ENCODE peak calls at places on chromosome 10, in seven cellular contexts. Q, H, Z, N, V, X and K are unnamed samples.

GRCh38 chr10:101285519-101286070 is 56.3 kb upstream of the LBX1 start:
- DNase-seq in Q (no peak), H (no peak), Z (no peak), N (no peak), V (no peak), X (no peak), K (no peak)

GRCh38 chr10:121831237-121831636 is 96.6 kb downstream of the ATE1 start:
- DNase-seq in Q (no peak), H (no peak), Z (no peak), N (no peak), V (no peak), X (no peak), K (no peak)

GRCh38 chr10:117260094-117260493 is 19.2 kb downstream of the SLC18A2 start:
- DNase-seq in Q (no peak), H (no peak), Z (no peak), N (no peak), V (no peak), X (no peak), K (no peak)

GRCh38 chr10:86970152-86970886 is 2.0 kb downstream of the ADIRF start:
- DNase-seq in Q (peak), H (peak), Z (no peak), N (no peak), V (no peak), X (no peak), K (peak)

GRCh38 chr10:66783296-66783695 is 142.5 kb upstream of the LRRTM3 start:
- DNase-seq in Q (no peak), H (no peak), Z (no peak), N (no peak), V (no peak), X (no peak), K (no peak)

GRCh38 chr10:101812606-101813005 is 5.6 kb downstream of the OGA start:
- DNase-seq in Q (no peak), H (no peak), Z (no peak), N (no peak), V (no peak), X (peak), K (no peak)

GRCh38 chr10:11180228-11180627 is 162.6 kb downstream of the CELF2 start:
- DNase-seq in Q (no peak), H (no peak), Z (no peak), N (no peak), V (no peak), X (no peak), K (no peak)

GRCh38 chr10:120022357-120022756 is 129.8 kb downstream of the SEC23IP start:
- DNase-seq in Q (no peak), H (no peak), Z (no peak), N (no peak), V (no peak), X (no peak), K (no peak)

GRCh38 chr10:69048103-69048502 is 39.8 kb upstream of the SRGN start:
- DNase-seq in Q (no peak), H (peak), Z (no peak), N (no peak), V (no peak), X (peak), K (peak)

GRCh38 chr10:94076325-94076841 is 82.7 kb downstream of the PLCE1 start:
- DNase-seq in Q (peak), H (no peak), Z (no peak), N (peak), V (no peak), X (no peak), K (no peak)

GRCh38 chr10:119396008-119396708 is 146.4 kb downstream of the RGS10 start:
- DNase-seq in Q (no peak), H (no peak), Z (no peak), N (no peak), V (no peak), X (no peak), K (no peak)

GRCh38 chr10:98030093-98030821 is at the start of gene CRTAC1:
- DNase-seq in Q (no peak), H (peak), Z (peak), N (peak), V (peak), X (peak), K (peak)

GRCh38 chr10:129369566-129369965 is 97.5 kb upstream of the MGMT start:
- DNase-seq in Q (no peak), H (no peak), Z (no peak), N (no peak), V (no peak), X (no peak), K (no peak)

GRCh38 chr10:70459061-70459770 is 17.7 kb upstream of the NODAL start:
- DNase-seq in Q (no peak), H (no peak), Z (no peak), N (no peak), V (no peak), X (no peak), K (no peak)

GRCh38 chr10:116272497-116273221 is at the start of gene GFRA1:
- DNase-seq in Q (peak), H (no peak), Z (peak), N (peak), V (no peak), X (peak), K (no peak)

GRCh38 chr10:98446121-98446655 is 547 bp downstream of the HPS1 start:
- DNase-seq in Q (peak), H (peak), Z (no peak), N (no peak), V (no peak), X (no peak), K (peak)

GRCh38 chr10:93594518-93594917 is 6.5 kb downstream of the RBP4 start:
- DNase-seq in Q (no peak), H (no peak), Z (no peak), N (no peak), V (no peak), X (no peak), K (no peak)

GRCh38 chr10:56662765-56663447 is 301.8 kb upstream of the ZWINT start:
- DNase-seq in Q (no peak), H (no peak), Z (no peak), N (no peak), V (no peak), X (no peak), K (no peak)

GRCh38 chr10:34743804-34744203 is 71.3 kb downstream of the PARD3 start:
- DNase-seq in Q (no peak), H (peak), Z (no peak), N (no peak), V (peak), X (no peak), K (no peak)

GRCh38 chr10:69224862-69225657 is 4.9 kb downstream of the HKDC1 start:
- DNase-seq in Q (no peak), H (no peak), Z (no peak), N (no peak), V (no peak), X (no peak), K (no peak)

GRCh38 chr10:124992462-124993344 is 50.8 kb downstream of the ZRANB1 start:
- DNase-seq in Q (peak), H (peak), Z (no peak), N (peak), V (no peak), X (peak), K (peak)

GRCh38 chr10:54469587-54470323 is 331.3 kb downstream of the PCDH15 start:
- DNase-seq in Q (no peak), H (no peak), Z (no peak), N (no peak), V (no peak), X (no peak), K (no peak)

GRCh38 chr10:84147347-84147746 is 8.0 kb downstream of the GHITM start:
- DNase-seq in Q (no peak), H (no peak), Z (no peak), N (no peak), V (no peak), X (no peak), K (no peak)

GRCh38 chr10:46321770-46322169 is 35.0 kb downstream of the ANTXRL start:
- DNase-seq in Q (no peak), H (no peak), Z (no peak), N (no peak), V (no peak), X (no peak), K (no peak)

GRCh38 chr10:30980951-30981616 is 50.6 kb downstream of the ZNF438 start:
- DNase-seq in Q (no peak), H (peak), Z (no peak), N (no peak), V (peak), X (no peak), K (peak)

GRCh38 chr10:21523557-21524008 is 1.9 kb downstream of the SKIDA1 start:
- DNase-seq in Q (no peak), H (peak), Z (no peak), N (no peak), V (no peak), X (peak), K (no peak)

GRCh38 chr10:82392533-82392932 is 517.5 kb downstream of the NRG3 start:
- DNase-seq in Q (no peak), H (no peak), Z (no peak), N (no peak), V (no peak), X (no peak), K (no peak)

GRCh38 chr10:127875916-127876315 is 16.8 kb downstream of the CLRN3 start:
- DNase-seq in Q (no peak), H (no peak), Z (no peak), N (no peak), V (no peak), X (no peak), K (no peak)

GRCh38 chr10:103746598-103746997 is 108.8 kb downstream of the SH3PXD2A start:
- DNase-seq in Q (no peak), H (no peak), Z (no peak), N (no peak), V (no peak), X (no peak), K (no peak)

GRCh38 chr10:127563718-127564553 is 14.8 kb downstream of the NPS start:
- DNase-seq in Q (peak), H (no peak), Z (no peak), N (peak), V (no peak), X (peak), K (no peak)

DNA sequence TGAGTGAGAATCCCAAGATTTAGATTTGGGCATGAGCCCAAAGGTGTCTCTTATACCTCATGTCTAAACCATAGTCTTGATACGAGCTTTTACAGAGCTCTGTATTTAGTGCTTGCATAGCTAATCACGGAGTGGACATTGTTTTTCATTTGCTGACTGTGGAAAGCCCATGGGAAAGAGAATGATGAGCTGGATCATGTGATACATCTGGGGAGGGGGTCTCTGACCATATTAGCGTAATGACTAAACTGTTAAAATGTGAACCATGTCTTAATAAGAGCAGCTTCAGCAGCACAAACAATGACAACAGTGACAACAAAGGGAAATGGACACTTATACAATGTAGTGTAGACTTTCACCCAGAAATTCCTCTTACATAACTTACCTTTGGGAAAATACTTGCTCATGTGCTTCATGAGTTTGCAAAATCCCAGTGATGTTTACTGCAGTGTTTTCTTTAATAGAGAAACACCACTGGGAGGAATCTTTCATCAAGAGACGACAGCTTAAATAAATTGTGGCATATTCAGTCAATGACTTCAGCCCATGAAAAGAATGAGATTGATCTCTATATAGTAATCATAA is 44.0 kb upstream of the ITGB1 start:
- DNase-seq in Q (no peak), H (no peak), Z (no peak), N (peak), V (no peak), X (no peak), K (no peak)
- H3K27ac ChIP-seq in Q (no peak), H (no peak), Z (no peak), N (peak), V (no peak), X (no peak), K (no peak)

GRCh38 chr10:79156334-79157274 is 87.8 kb downstream of the ZMIZ1 start:
- DNase-seq in Q (no peak), H (no peak), Z (no peak), N (no peak), V (no peak), X (no peak), K (no peak)

GRCh38 chr10:79158004-79158340 is 89.2 kb downstream of the ZMIZ1 start:
- DNase-seq in Q (no peak), H (no peak), Z (no peak), N (no peak), V (no peak), X (no peak), K (no peak)

GRCh38 chr10:79153753-79154152 is 85.0 kb downstream of the ZMIZ1 start:
- DNase-seq in Q (no peak), H (peak), Z (no peak), N (no peak), V (peak), X (no peak), K (peak)

GRCh38 chr10:79158402-79159097 is 89.8 kb downstream of the ZMIZ1 start:
- DNase-seq in Q (peak), H (no peak), Z (no peak), N (no peak), V (no peak), X (no peak), K (no peak)

GRCh38 chr10:79155301-79156081 is 86.7 kb downstream of the ZMIZ1 start:
- DNase-seq in Q (no peak), H (peak), Z (no peak), N (no peak), V (no peak), X (no peak), K (peak)
- H3K27ac ChIP-seq in Q (peak), H (peak), Z (no peak), N (peak), V (peak), X (no peak), K (peak)

DNA sequence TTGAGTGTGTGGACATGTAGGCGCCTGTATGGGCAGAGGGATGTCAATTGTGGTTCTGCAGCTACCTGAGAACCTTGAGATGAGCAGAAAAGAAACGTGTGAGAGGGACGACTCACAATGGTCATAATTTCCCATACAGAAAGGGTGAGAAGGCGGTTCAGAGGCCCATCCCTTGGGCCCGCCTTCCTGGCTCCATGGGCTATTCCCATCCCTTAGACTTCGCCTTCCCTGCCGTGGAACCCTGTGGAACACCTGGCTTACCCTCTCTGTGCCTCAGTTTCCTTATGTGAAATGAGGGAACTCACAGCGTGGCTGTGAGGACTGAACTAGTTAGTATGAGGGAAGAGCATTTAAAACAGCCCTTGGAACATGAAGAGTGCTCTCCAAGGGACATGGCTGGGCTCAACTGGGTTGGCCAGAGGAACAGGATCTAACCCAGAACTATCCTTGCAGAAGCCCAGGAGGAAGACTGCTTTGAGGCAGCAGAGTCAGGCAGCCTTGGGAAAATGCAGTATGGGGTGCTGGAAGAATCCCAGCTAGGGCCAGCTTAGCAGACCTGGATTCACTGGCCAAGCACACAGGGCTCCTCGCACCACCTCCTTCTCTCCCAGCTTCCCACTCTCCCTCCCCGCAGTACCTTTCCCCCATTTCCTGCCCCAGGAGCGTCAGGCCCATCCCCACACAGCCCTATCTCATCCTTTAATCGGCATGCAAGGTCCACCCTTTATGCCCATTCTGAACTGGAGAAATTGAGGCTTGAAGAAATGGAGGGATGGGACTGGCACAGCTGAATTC is 11.1 kb upstream of the ZMIZ1 start:
- DNase-seq in Q (no peak), H (peak), Z (peak), N (no peak), V (no peak), X (no peak), K (no peak)
- H3K27ac ChIP-seq in Q (no peak), H (no peak), Z (no peak), N (no peak), V (no peak), X (no peak), K (no peak)

GRCh38 chr10:131980757-131981428 is 830 bp downstream of the BNIP3 start:
- DNase-seq in Q (peak), H (no peak), Z (peak), N (no peak), V (no peak), X (no peak), K (peak)

GRCh38 chr10:131980321-131980720 is 1.4 kb downstream of the BNIP3 start:
- DNase-seq in Q (no peak), H (no peak), Z (peak), N (no peak), V (no peak), X (no peak), K (peak)

GRCh38 chr10:131979336-131979735 is 2.4 kb downstream of the BNIP3 start:
- DNase-seq in Q (no peak), H (no peak), Z (peak), N (no peak), V (no peak), X (no peak), K (no peak)

GRCh38 chr10:131978851-131979250 is 2.9 kb downstream of the BNIP3 start:
- DNase-seq in Q (no peak), H (no peak), Z (peak), N (no peak), V (no peak), X (no peak), K (no peak)

DNA sequence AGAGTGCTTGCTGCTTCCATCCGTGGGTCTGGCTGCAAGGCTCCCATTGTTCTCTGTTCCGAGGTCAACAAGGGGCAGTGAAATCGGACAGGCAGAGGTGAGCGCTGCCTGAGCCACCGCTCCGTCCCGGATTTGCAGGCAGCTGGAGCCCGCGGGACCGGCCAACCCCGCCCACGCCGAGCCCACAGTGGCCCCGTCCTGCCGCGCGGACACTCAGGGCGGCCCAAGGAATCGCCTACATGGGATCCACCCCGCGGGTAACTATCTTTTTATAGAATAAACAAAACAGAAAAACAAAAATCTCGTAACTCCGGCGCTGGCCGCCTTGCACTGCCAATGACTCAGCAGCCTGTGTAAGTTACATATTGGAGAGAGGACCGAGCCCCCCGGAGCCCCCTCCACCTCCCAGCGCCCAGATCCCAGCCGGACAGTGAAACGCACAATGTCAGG is 1.9 kb downstream of the BNIP3 start:
- DNase-seq in Q (peak), H (no peak), Z (peak), N (no peak), V (no peak), X (no peak), K (no peak)
- H3K27ac ChIP-seq in Q (peak), H (no peak), Z (no peak), N (peak), V (no peak), X (no peak), K (peak)

GRCh38 chr10:33453081-33453850 is 118.8 kb upstream of the NRP1 start:
- DNase-seq in Q (no peak), H (no peak), Z (no peak), N (no peak), V (no peak), X (no peak), K (no peak)
- H3K27ac ChIP-seq in Q (no peak), H (no peak), Z (no peak), N (no peak), V (no peak), X (no peak), K (no peak)

DNA sequence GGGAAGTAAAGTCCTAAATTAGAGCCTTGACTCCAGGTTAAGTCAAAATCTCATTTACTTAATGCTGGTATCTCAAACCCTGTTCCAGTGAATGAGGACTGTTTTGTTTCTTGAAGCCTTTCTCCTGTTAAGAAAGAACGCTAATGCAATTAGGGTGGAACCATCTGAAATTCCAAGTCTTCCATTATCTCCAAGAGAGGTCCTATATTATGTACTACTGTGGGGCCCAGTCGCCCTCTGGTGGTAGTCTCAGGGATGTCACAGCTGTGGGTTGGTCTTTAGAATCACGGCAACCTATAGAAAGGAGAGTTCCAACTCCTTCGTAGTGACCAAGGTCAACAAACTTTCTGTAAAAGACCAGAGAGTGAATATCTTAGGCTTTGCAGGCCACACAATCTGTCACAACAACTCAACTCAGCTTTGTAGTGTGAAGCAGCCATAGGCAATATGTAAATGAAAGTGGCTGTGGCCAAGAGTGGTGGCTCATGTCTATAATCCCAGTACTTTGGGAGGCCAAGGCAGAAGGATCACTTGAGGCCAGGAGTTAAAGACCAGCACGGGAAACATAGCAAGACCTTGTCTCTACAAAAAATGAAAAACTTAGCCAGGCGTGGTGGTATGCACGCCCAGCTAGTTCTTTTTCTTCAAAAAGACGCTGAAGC is 9.3 kb downstream of the RPP38 start:
- DNase-seq in Q (peak), H (peak), Z (peak), N (peak), V (no peak), X (peak), K (peak)
- H3K27ac ChIP-seq in Q (no peak), H (no peak), Z (no peak), N (no peak), V (no peak), X (no peak), K (no peak)